ENCODE peak calls at places on chromosomes 7 and 10, in four cellular contexts. D is lower leg skin, Z is fibroblast of lung, P is neural progenitor cell. R is an unnamed sample.

GRCh38 chr7:82345886-82346285 is 97.7 kb downstream of the CACNA2D1 start:
- DNase-seq in D (no peak), P (no peak), Z (no peak), R (no peak)

GRCh38 chr10:52276163-52276562 is 37.9 kb upstream of the DKK1 start:
- DNase-seq in D (no peak), P (no peak), Z (no peak), R (no peak)

GRCh38 chr10:93152136-93152535 is 78.4 kb downstream of the CYP26A1 start:
- DNase-seq in Z (peak), D (no peak), P (no peak), R (no peak)

GRCh38 chr7:7969306-7970112 is 913 bp downstream of the GLCCI1 start:
- DNase-seq in D (peak), P (peak), Z (peak), R (no peak)

GRCh38 chr7:158649279-158649678 is 55.3 kb downstream of the NCAPG2 start:
- DNase-seq in D (peak), P (no peak), Z (peak), R (no peak)

GRCh38 chr10:106147050-106147449 is 1017.5 kb downstream of the SORCS1 start:
- DNase-seq in P (peak), Z (no peak), D (no peak), R (no peak)

GRCh38 chr7:29565186-29565540 is 1.5 kb downstream of the PRR15 start:
- DNase-seq in D (no peak), Z (no peak), P (no peak), R (no peak)

GRCh38 chr10:46516660-46517416 is 39.6 kb downstream of the GPRIN2 start:
- DNase-seq in D (no peak), Z (peak), P (no peak), R (no peak)

GRCh38 chr7:46972205-46972604 is 609.7 kb downstream of the TNS3 start:
- DNase-seq in P (no peak), Z (peak), D (no peak), R (no peak)

GRCh38 chr7:113918946-113919345 is at the start of gene PPP1R3A:
- DNase-seq in D (no peak), P (no peak), Z (no peak), R (no peak)

GRCh38 chr7:142776206-142776844 is 5.6 kb downstream of the PRSS2 start:
- DNase-seq in Z (peak), P (no peak), D (no peak), R (no peak)

GRCh38 chr7:35691827-35692307 is 3.1 kb downstream of the HERPUD2 start:
- DNase-seq in D (no peak), P (no peak), Z (no peak), R (peak)

GRCh38 chr10:6124666-6125065 is 35.8 kb downstream of the RBM17 start:
- DNase-seq in Z (no peak), D (peak), P (no peak), R (no peak)
- H3K4me3 ChIP-seq in Z (no peak), D (no peak), P (no peak), R (no peak)

GRCh38 chr7:128957613-128958012 is 19.9 kb downstream of the IRF5 start:
- DNase-seq in Z (no peak), P (no peak), D (no peak), R (no peak)
- H3K4me3 ChIP-seq in Z (no peak), P (no peak), D (no peak), R (no peak)

GRCh38 chr10:70303731-70304130 is 19.9 kb upstream of the NPFFR1 start:
- DNase-seq in D (no peak), Z (no peak), P (no peak), R (no peak)
- H3K4me3 ChIP-seq in D (no peak), Z (no peak), P (no peak), R (no peak)

DNA sequence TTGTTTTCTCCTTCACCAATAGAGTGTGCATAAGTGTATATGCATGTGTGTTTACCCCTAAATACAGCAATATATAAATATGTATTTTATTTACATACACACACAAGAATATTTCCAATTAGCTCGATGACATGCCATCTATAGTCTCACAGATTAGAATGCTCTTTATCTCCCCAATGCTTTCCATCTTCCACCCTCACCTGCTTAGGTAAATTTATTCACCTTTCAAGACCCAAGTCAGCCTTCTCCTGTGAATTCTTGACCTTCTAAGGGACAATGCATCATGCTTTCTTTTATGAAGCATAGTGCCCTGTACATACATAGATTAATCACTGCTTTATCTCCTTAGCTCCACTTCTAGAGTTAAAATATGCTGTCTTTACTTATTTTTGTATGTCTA is 49.7 kb downstream of the SEMA3A start:
- DNase-seq in Z (no peak), P (no peak), D (no peak), R (no peak)
- H3K4me3 ChIP-seq in Z (no peak), P (no peak), D (no peak), R (no peak)

GRCh38 chr7:28155019-28155660 is 25.5 kb downstream of the JAZF1 start:
- DNase-seq in Z (no peak), D (no peak), P (no peak), R (peak)

GRCh38 chr7:28157311-28157710 is 23.3 kb downstream of the JAZF1 start:
- DNase-seq in P (no peak), D (no peak), Z (peak), R (no peak)

GRCh38 chr7:28157826-28158416 is 22.7 kb downstream of the JAZF1 start:
- DNase-seq in P (no peak), Z (no peak), D (no peak), R (no peak)

GRCh38 chr7:28155964-28156363 is 24.6 kb downstream of the JAZF1 start:
- DNase-seq in D (peak), Z (peak), P (no peak), R (no peak)

DNA sequence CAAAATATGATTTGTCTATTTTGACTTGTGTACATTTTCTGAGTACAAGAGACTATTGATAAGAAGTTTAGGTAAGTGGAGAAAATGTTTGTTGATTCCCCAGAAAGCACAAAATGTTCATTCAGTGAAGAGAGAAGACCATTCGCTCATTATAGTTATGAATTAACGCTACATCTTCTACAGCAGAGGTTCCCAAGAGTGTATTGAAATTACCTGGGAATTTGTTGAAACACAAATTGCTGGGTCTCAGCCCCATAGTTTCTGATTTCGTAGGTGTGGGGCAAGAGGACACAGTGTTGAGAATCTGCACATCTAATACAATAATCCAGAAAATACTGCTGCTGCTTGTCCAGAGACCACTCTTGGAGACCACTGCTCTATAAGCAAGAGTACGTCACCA is 24.2 kb downstream of the JAZF1 start:
- DNase-seq in D (no peak), P (no peak), Z (no peak), R (no peak)
- H3K4me3 ChIP-seq in D (no peak), P (no peak), Z (no peak), R (no peak)

GRCh38 chr7:151628846-151629604 is 109.3 kb upstream of the RHEB start:
- DNase-seq in D (no peak), Z (no peak), P (peak), R (no peak)

GRCh38 chr7:151629873-151630272 is 110.2 kb upstream of the RHEB start:
- DNase-seq in D (no peak), P (no peak), Z (no peak), R (no peak)

GRCh38 chr7:151631968-151632749 is 112.5 kb upstream of the RHEB start:
- DNase-seq in P (peak), D (peak), Z (peak), R (peak)

GRCh38 chr7:151631149-151631967 is 111.7 kb upstream of the RHEB start:
- DNase-seq in P (peak), D (no peak), Z (peak), R (peak)

GRCh38 chr7:151630349-151630748 is 110.7 kb upstream of the RHEB start:
- DNase-seq in Z (no peak), D (no peak), P (no peak), R (no peak)
- H3K4me3 ChIP-seq in Z (peak), D (no peak), P (peak), R (no peak)

DNA sequence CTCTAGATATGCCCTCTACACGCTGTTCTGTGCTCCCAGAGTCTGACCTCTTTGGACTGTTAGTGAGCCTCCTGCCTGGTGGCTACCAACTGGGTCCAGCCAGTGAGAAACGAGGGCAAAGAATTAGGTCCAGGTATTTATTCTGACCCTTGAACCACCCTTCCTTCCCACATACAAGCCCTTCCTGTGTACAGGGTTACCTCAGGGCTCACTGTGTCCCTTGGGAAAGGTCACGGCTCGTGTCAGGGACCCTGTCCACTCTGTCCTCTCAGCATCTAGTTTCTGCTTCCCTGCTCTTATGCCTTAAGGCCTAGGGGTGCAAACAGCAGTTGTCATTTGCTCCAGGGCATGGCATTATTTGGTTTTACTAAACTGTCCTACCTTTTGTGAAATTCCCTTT is 180.4 kb downstream of the SDK1 start:
- DNase-seq in D (no peak), P (no peak), Z (no peak), R (no peak)
- H3K4me3 ChIP-seq in D (no peak), P (no peak), Z (no peak), R (no peak)

DNA sequence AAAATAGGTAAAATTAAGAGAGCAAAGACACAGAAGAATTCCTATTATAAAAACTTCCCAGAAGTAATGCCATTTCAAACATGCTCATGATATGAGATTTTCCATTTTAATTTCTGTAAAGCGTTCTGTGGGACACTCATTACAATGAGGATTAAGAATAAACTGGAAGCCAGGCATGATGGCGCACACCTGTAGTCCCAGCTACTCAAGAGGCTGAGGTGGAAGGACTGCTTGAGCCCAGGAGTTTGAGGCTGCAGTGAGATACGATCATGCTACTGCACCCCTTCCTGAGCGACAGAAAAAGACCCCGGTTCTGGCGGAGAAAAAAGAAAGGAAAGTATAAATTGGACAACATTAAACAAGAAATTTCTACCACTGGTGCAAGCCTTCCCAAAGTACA is 1.5 kb downstream of the DNA2 start:
- DNase-seq in P (no peak), Z (no peak), D (no peak), R (no peak)
- H3K4me3 ChIP-seq in P (peak), Z (peak), D (no peak), R (peak)